ENCODE peak calls at places on chromosomes 6 and 20, in eight cellular contexts. C is CD8-positive, alpha-beta T cell; N is fibroblast of lung; Q is body of pancreas; P is hepatocyte; E is thoracic aorta; V is ovary; M is neuronal stem cell. S is an unnamed sample.

GRCh38 chr20:51542033-51542893 is at the start of gene NFATC2:
- DNase-seq in M (no peak), C (peak; percentile 73), E (no peak), N (no peak), V (no peak), P (peak; percentile 78), Q (peak; percentile 79), S (no peak)

GRCh38 chr6:133689863-133690262 is 199.1 kb upstream of the TCF21 start:
- DNase-seq in P (no peak), N (no peak), E (no peak), M (no peak), V (no peak), Q (no peak), C (no peak), S (no peak)

GRCh38 chr20:31560094-31560899 is 44.8 kb upstream of the ID1 start:
- DNase-seq in E (no peak), Q (peak; percentile 71), P (peak; percentile 83), C (peak; percentile 76), V (peak; percentile 51), M (no peak), N (peak; percentile 89), S (peak; percentile 84)

GRCh38 chr6:20900396-20901160 is 366.3 kb downstream of the CDKAL1 start:
- DNase-seq in P (no peak), V (no peak), N (no peak), E (no peak), M (no peak), C (no peak), Q (no peak), S (no peak)

GRCh38 chr20:46649650-46649949 is 1.7 kb downstream of the SLC13A3 start:
- DNase-seq in N (no peak), C (no peak), V (no peak), E (no peak), M (no peak), P (no peak), Q (no peak), S (no peak)

GRCh38 chr6:143772110-143772509 is 71.0 kb upstream of the LTV1 start:
- DNase-seq in Q (no peak), E (no peak), N (no peak), P (no peak), M (no peak), V (no peak), C (no peak), S (no peak)

GRCh38 chr20:49583669-49584417 is 15.9 kb upstream of the PTGIS start:
- DNase-seq in Q (peak; percentile 78), M (no peak), E (no peak), P (peak; percentile 86), C (no peak), N (peak; percentile 87), V (peak; percentile 89), S (no peak)

GRCh38 chr20:32079655-32080109 is 27.6 kb downstream of the HCK start:
- DNase-seq in C (no peak), M (no peak), E (no peak), V (no peak), Q (no peak), N (no peak), P (no peak), S (no peak)

GRCh38 chr6:3013486-3013885 is 13.8 kb downstream of the NQO2 start:
- DNase-seq in M (no peak), N (peak; percentile 20), P (no peak), E (no peak), C (no peak), V (no peak), Q (no peak), S (peak; percentile 28)

GRCh38 chr6:42030585-42031506 is 19.5 kb upstream of the TAF8 start:
- DNase-seq in Q (no peak), V (peak; percentile 58), N (peak; percentile 53), E (no peak), P (peak; percentile 73), M (no peak), C (peak; percentile 43), S (no peak)

GRCh38 chr6:15246217-15247211 is 645 bp downstream of the JARID2 start:
- DNase-seq in Q (no peak), N (peak; percentile 42), V (no peak), C (peak; percentile 68), M (no peak), E (no peak), P (no peak), S (no peak)

GRCh38 chr6:119887671-119888070 is 538.1 kb upstream of the MAN1A1 start:
- DNase-seq in P (no peak), C (no peak), V (no peak), M (no peak), E (no peak), Q (no peak), N (no peak), S (no peak)

GRCh38 chr6:123777554-123777953 is 26.1 kb upstream of the NKAIN2 start:
- DNase-seq in Q (no peak), V (no peak), N (peak; percentile 55), E (no peak), P (no peak), M (no peak), C (no peak), S (no peak)

GRCh38 chr6:81900616-81901015 is 148.1 kb upstream of the TENT5A start:
- DNase-seq in C (no peak), M (no peak), Q (no peak), E (no peak), V (no peak), P (no peak), N (no peak), S (no peak)
- H3K27ac ChIP-seq in C (no peak overlapping the region), M (no peak overlapping the region), Q (no peak overlapping the region), E (no peak overlapping the region), V (no peak overlapping the region), P (no peak overlapping the region), N (no peak overlapping the region), S (no peak overlapping the region)

GRCh38 chr6:80469977-80470376 is 363.5 kb downstream of the BCKDHB start:
- DNase-seq in C (no peak), Q (no peak), V (no peak), N (no peak), M (no peak), E (no peak), P (no peak), S (no peak)
- H3K4me1 ChIP-seq in C (no peaks in the 10 kb centered on the region), Q (no peaks in the 10 kb centered on the region), V (no peaks in the 10 kb centered on the region), N (no peaks in the 10 kb centered on the region), M (no peaks in the 10 kb centered on the region), E (no peaks in the 10 kb centered on the region), P (peaks cover 4% of the 10 kb centered on the region), S (no peaks in the 10 kb centered on the region)

DNA sequence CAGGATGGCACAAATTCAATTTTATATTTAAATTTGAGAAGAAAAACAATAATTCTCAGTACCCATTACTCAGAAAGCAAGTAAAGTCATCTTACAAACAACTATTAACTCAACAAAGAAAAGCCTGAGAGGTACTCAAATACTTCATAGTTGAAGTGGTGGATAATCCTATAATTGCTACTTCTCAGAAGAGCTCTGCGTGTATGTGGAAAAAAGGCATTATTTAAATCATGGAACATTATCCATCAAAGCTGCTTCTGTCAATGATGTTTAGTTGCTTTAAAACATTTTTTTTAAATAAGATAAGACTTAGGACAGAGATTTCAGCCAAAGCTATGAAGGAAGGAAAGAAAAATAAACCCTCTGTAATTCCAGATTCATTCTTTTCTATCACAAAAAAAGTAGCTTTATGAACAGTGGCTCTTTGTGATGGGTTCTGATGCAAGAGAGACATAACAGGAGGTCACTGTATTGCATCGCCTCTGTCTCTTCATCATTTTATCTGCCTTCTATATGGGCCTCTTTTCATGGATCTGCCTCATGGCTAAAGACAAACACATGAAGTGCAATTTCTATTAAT is 367.9 kb upstream of the SLC35B3 start:
- DNase-seq in Q (no peak), P (no peak), M (no peak), C (no peak), N (no peak), V (no peak), E (no peak), S (no peak)
- H3K27ac ChIP-seq in Q (no peak overlapping the region), P (no peak overlapping the region), M (no peak overlapping the region), C (no peak overlapping the region), N (no peak overlapping the region), V (no peak overlapping the region), E (no peak overlapping the region), S (no peak overlapping the region)

GRCh38 chr6:4908062-4908461 is 95.8 kb downstream of the RPP40 start:
- DNase-seq in C (no peak), Q (no peak), N (no peak), P (no peak), M (no peak), V (no peak), E (no peak), S (no peak)
- H3K4me1 ChIP-seq in C (peaks cover 29% of the 10 kb centered on the region), Q (peaks cover 22% of the 10 kb centered on the region), N (peaks cover 2% of the 10 kb centered on the region), P (peaks cover 31% of the 10 kb centered on the region), M (no peaks in the 10 kb centered on the region), V (peaks cover 3% of the 10 kb centered on the region), E (peaks cover 9% of the 10 kb centered on the region), S (no peaks in the 10 kb centered on the region)

DNA sequence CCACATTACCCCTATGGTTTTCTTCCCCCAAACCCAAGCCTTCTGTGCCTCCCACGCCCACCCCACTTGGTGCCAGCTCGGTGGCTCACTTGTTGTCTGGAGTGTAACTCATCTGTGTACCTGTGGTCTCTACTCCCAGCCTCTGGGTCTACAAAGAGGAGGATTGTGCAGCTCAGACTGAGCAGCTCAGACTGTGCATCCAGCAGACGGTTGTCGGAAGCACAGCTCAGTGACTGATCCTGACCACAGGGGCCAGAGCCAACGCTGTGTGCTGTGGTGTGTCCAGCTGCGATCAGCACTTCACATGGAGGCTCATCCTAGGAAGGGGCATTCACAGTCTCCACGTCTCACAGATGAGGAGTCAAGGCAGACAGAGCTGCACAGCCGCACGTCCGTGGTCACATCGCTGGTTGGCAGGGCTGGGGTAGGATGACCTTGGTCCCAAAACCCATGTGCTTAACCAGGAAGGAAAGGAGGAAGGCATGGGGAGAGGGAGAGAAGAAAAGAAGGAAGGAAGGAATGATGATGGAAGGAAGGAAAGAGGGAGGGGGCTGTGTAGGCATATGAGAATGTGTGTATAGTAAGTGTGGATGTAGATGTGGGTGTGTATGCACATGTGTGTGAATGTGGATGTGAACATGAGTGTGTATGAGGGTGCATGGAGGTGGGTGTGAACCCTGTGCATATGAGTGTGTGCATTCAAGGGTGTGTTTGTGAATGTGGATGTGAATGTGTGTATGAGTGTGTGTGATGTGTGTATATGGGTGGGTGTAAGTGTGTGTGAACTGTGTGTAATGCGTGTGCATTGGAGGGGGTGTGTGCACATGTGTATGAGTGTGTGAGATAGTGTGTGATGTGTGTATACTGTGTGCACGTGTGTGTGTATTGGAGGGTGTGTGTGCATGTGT is 28.2 kb upstream of the STX16 start:
- DNase-seq in E (no peak), P (no peak), N (no peak), Q (no peak), C (no peak), V (no peak), M (no peak), S (no peak)
- H3K27ac ChIP-seq in E (no peak overlapping the region), P (no peak overlapping the region), N (no peak overlapping the region), Q (no peak overlapping the region), C (no peak overlapping the region), V (no peak overlapping the region), M (no peak overlapping the region), S (peak overlapping the region; percentile 24)

S was measured in SJSA1.